ENCODE peak calls at places on chromosomes 1 and 21, in seven cellular contexts. V, L, D, Q, E, N and C are unnamed samples.
A peak's percentile ranks its signal among the peaks of the same experiment; 100 is the strongest.

GRCh38 chr1:8015036-8015808 is 10.9 kb downstream of the ERRFI1 start:
- DNase-seq in E (peak; percentile 73), N (peak; percentile 48), Q (peak; percentile 66), V (peak; percentile 77), L (peak; percentile 61), D (peak; percentile 67), C (no peak)

GRCh38 chr1:41955461-41956159 is 36.9 kb upstream of the HIVEP3 start:
- DNase-seq in Q (peak; percentile 16), V (peak; percentile 99), E (peak; percentile 34), D (peak; percentile 62), N (peak; percentile 96), L (peak; percentile 57), C (no peak)

GRCh38 chr1:168803696-168804510 is 74.9 kb upstream of the DPT start:
- DNase-seq in V (no peak), N (no peak), L (no peak), D (peak; percentile 9), Q (no peak), E (no peak), C (no peak)

GRCh38 chr1:234561322-234561721 is 48.7 kb downstream of the IRF2BP2 start:
- DNase-seq in L (no peak), N (no peak), E (no peak), Q (no peak), D (no peak), V (no peak), C (no peak)

GRCh38 chr1:27562483-27563406 is 41.2 kb downstream of the AHDC1 start:
- DNase-seq in N (no peak), E (no peak), D (no peak), L (no peak), Q (no peak), V (no peak), C (no peak)

GRCh38 chr1:14945132-14946010 is 208.2 kb upstream of the TMEM51 start:
- DNase-seq in L (no peak), N (no peak), V (no peak), D (no peak), Q (peak; percentile 81), E (no peak), C (peak; percentile 71)

GRCh38 chr1:40394456-40395172 is 21.1 kb downstream of the SMAP2 start:
- DNase-seq in N (no peak), D (no peak), V (no peak), Q (peak; percentile 21), L (no peak), E (no peak), C (no peak)

GRCh38 chr21:14074177-14074576 is 136.6 kb downstream of the LIPI start:
- DNase-seq in V (no peak), E (no peak), Q (no peak), D (no peak), N (no peak), L (no peak), C (no peak)

GRCh38 chr1:236143104-236143948 is 987 bp downstream of the GPR137B start:
- DNase-seq in N (no peak), E (peak; percentile 68), D (peak; percentile 27), L (peak; percentile 55), V (no peak), Q (peak; percentile 88), C (peak; percentile 36)

GRCh38 chr1:208534604-208534907 is 290.4 kb upstream of the PLXNA2 start:
- DNase-seq in V (no peak), D (no peak), Q (no peak), E (peak; percentile 93), L (no peak), N (no peak), C (no peak)

GRCh38 chr1:162038624-162039023 is 15.0 kb upstream of the OLFML2B start:
- DNase-seq in L (no peak), E (no peak), V (no peak), Q (no peak), N (no peak), D (no peak), C (no peak)

GRCh38 chr1:32063261-32063681 is 9.5 kb upstream of the TMEM39B start:
- DNase-seq in D (peak; percentile 38), Q (peak; percentile 49), N (peak; percentile 65), E (peak; percentile 76), V (peak; percentile 43), L (peak; percentile 24), C (no peak)

GRCh38 chr1:192579319-192579738 is 3.8 kb downstream of the RGS1 start:
- DNase-seq in D (no peak), E (peak; percentile 48), N (no peak), V (peak; percentile 37), L (no peak), Q (no peak), C (no peak)

GRCh38 chr1:214384373-214385079 is 103.6 kb downstream of the SMYD2 start:
- DNase-seq in Q (no peak), N (no peak), E (no peak), D (no peak), L (no peak), V (no peak), C (no peak)